ENCODE peak calls at places on chromosomes 12 and 14, in five cellular contexts. Z is HepG2, K is GM12878, P is H1, F is SK-N-SH. Q is an unnamed sample.

GRCh38 chr12:7588703-7589329 is 76.9 kb downstream of the APOBEC1 start:
- DNase-seq in Z (peak), K (peak), P (peak), F (peak), Q (peak)

GRCh38 chr12:18345021-18345735 is 83.9 kb downstream of the PIK3C2G start:
- DNase-seq in Z (no peak), K (no peak), P (no peak), F (no peak), Q (no peak)

GRCh38 chr12:108610336-108610815 is 12.5 kb upstream of the TMEM119 start:
- DNase-seq in Z (no peak), K (no peak), P (no peak), F (no peak), Q (no peak)

GRCh38 chr12:38961683-38962082 is 56.3 kb upstream of the CPNE8 start:
- DNase-seq in Z (no peak), K (no peak), P (no peak), F (no peak), Q (no peak)

GRCh38 chr14:77069551-77069950 is 28.5 kb upstream of the CIPC start:
- DNase-seq in Z (no peak), K (no peak), P (no peak), F (no peak), Q (no peak)

GRCh38 chr14:48473944-48474343 is 798.5 kb upstream of the MDGA2 start:
- DNase-seq in Z (no peak), K (no peak), P (no peak), F (no peak), Q (no peak)

GRCh38 chr12:91178139-91178561 is 4.5 kb downstream of the DCN start:
- DNase-seq in Z (peak), K (no peak), P (no peak), F (no peak), Q (no peak)

GRCh38 chr14:68884031-68885030 is 91.5 kb upstream of the ZFP36L1 start:
- DNase-seq in Z (peak), K (no peak), P (no peak), F (no peak), Q (no peak)

GRCh38 chr14:85125331-85125730 is 404.6 kb upstream of the FLRT2 start:
- DNase-seq in Z (no peak), K (no peak), P (no peak), F (no peak), Q (no peak)

GRCh38 chr14:75986439-75986765 is 839 bp downstream of the IFT43 start:
- DNase-seq in Z (no peak), K (no peak), P (no peak), F (no peak), Q (no peak)

GRCh38 chr14:75982724-75983358 is 1.0 kb upstream of the TGFB3 start:
- DNase-seq in Z (no peak), K (no peak), P (peak), F (no peak), Q (peak)

GRCh38 chr14:75984674-75985073 is 889 bp upstream of the IFT43 start:
- DNase-seq in Z (peak), K (no peak), P (no peak), F (no peak), Q (no peak)

GRCh38 chr14:75987201-75987970 is 1.8 kb downstream of the IFT43 start:
- DNase-seq in Z (no peak), K (no peak), P (no peak), F (no peak), Q (no peak)

GRCh38 chr14:75985618-75986438 is at the start of gene IFT43:
- DNase-seq in Z (no peak), K (no peak), P (peak), F (peak), Q (no peak)
- TF ChIP-seq CTCF in Z (no peak), K (no peak), P (no peak), F (no peak), Q (no peak)

GRCh38 chr14:64998455-64998931 is 11.8 kb downstream of the FNTB start:
- DNase-seq in Z (no peak), K (no peak), P (no peak), F (no peak), Q (no peak)

GRCh38 chr14:65002586-65003210 is 16.0 kb downstream of the FNTB start:
- DNase-seq in Z (no peak), K (no peak), P (no peak), F (no peak), Q (no peak)

GRCh38 chr14:65003394-65003793 is 16.7 kb downstream of the FNTB start:
- DNase-seq in Z (no peak), K (peak), P (no peak), F (no peak), Q (no peak)

GRCh38 chr14:65000868-65001600 is 14.3 kb downstream of the FNTB start:
- DNase-seq in Z (no peak), K (no peak), P (no peak), F (no peak), Q (no peak)

DNA sequence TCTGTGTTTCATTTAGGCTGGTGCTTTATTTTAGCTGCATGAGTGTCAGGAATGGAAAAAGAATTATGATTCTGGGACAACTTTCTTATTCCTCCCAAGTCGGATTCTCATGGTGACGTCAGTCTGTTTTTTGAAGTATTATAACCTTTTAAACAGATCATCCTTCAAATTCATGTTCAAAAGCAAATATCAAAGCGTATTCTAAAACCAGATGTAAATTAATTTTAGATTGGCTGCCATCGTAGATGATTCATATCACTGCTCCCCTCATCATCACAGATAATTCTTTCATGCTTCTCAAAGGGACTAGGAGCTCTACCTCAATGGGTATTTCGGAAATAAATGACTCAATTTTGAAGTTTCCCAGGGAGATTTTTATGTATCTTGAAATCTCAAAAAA is 15.1 kb downstream of the FNTB start:
- DNase-seq in Z (no peak), K (no peak), P (no peak), F (no peak), Q (no peak)
- TF ChIP-seq GABPA in Z (no peak), K (no peak), P (no peak), F (no peak), Q (no peak)

DNA sequence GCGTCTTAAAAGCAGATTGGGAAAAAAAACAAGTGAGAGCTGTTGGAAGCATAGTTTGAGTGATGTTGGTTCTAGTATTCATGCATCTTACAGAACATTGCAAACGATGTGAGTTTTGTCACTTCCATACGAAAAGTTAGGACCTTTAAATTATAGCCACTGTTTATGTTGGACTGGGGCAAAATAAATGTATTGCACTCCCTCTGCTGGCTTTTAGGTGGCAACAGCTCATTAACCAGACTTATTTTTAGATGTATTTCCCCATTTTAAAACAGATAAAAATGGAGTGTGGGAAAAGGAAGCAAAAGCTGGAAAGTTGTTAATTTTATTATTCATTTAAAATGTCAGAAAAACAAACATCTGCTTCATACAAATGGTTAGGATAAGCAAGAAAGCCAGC is 111.9 kb downstream of the LGR5 start:
- DNase-seq in Z (no peak), K (no peak), P (no peak), F (peak), Q (no peak)
- TF ChIP-seq CTCF in Z (peak), K (peak), P (peak), F (peak), Q (peak)

DNA sequence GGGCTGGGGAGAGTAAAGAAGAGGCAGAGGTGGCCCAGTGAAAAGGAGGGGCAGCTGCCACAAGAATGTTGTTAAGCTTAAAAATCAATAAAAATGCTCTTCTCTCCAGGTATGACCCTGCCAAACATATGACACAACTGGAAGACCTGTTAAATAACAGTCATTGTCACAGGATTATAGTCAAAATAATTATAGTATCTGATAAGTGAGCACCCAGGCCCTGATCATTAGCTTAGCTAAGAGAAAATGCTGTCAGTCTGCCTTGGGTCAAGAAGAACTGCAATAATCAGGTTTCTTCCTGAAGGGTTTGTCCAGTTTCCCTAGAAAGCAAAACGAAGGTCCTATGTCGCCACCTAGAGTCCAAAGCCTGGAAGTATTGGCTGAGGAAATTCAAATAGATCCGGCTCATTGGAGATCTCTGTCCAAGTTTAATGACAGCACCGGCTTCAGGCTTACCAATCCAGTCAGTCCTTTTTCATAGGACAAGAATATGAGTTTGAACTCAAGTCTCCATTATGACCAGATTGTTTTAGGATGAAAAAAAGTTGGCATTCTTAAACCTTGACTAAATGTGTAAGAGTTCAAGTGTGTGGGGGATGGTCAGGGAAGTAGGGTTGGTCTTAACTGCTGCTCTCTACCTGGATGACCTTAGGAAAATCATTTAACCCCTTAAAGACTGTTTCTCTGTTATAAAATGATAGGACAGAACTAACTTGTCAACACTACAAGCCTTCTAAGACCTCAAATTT is 22.5 kb upstream of the NKX2-8 start:
- DNase-seq in Z (peak), K (no peak), P (peak), F (peak), Q (no peak)
- TF ChIP-seq GABPA in Z (peak), K (no peak), P (no peak), F (no peak), Q (no peak)

GRCh38 chr12:1795221-1795784 is 25.1 kb upstream of the LRTM2 start:
- DNase-seq in Z (no peak), K (no peak), P (no peak), F (peak), Q (no peak)
- TF ChIP-seq CTCF in Z (no peak), K (no peak), P (no peak), F (no peak), Q (no peak)

GRCh38 chr14:54455363-54455762 is 14.2 kb upstream of the CNIH1 start:
- DNase-seq in Z (no peak), K (no peak), P (no peak), F (no peak), Q (no peak)

GRCh38 chr14:54450535-54450934 is 9.4 kb upstream of the CNIH1 start:
- DNase-seq in Z (no peak), K (peak), P (no peak), F (peak), Q (peak)

GRCh38 chr14:54451961-54452360 is 10.8 kb upstream of the CNIH1 start:
- DNase-seq in Z (peak), K (no peak), P (no peak), F (no peak), Q (no peak)

GRCh38 chr14:54451178-54451601 is 10.0 kb upstream of the CNIH1 start:
- DNase-seq in Z (peak), K (no peak), P (no peak), F (no peak), Q (no peak)

DNA sequence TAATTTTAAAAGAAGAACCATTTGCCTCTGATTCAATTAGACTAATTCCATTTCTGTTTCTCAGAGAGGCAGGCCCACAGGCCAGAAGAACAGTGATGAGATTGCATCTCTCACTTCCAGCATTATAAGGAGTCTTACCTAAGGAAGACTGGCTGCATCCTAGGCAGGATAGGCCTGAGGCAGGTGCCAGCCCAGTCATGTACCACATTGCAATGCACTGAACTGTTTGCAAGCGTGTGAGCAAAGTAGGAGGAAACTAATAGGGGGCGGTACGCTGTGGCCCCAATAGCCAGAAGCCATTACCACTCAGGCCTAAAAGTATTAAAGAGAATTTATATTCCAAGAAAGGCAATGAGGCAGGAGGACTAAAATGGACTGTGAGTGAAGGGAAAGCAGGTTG is 12.1 kb upstream of the CNIH1 start:
- DNase-seq in Z (no peak), K (no peak), P (no peak), F (no peak), Q (no peak)
- TF ChIP-seq GABPA in Z (no peak), K (no peak), P (no peak), F (no peak), Q (no peak)

DNA sequence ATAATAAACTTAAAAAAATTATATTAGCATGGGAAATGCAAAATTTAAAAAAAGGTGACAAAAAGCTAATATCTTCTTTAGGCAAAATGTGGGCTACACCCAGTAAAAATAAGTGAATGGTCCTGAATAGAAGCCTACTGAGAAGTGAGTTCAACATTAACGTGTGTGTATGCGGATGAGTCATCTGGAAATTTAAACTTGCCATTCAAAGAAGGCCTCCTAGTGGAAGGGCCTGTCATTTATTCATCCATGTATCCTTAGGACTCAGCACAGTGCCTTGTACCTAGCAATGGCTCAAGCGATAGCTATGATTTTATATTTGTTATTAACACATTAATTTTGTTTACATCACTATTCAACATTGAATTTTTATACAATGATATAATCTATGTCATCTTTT is 226.2 kb downstream of the NUBPL start:
- DNase-seq in Z (peak), K (no peak), P (no peak), F (no peak), Q (no peak)
- TF ChIP-seq CTCF in Z (peak), K (no peak), P (no peak), F (no peak), Q (no peak)

GRCh38 chr12:31951939-31952338 is 7.3 kb upstream of the RESF1 start:
- DNase-seq in Z (no peak), K (no peak), P (no peak), F (no peak), Q (no peak)

GRCh38 chr12:31951008-31951407 is 8.2 kb upstream of the RESF1 start:
- DNase-seq in Z (no peak), K (no peak), P (no peak), F (no peak), Q (no peak)

GRCh38 chr12:31947971-31948370 is 11.2 kb upstream of the RESF1 start:
- DNase-seq in Z (no peak), K (no peak), P (no peak), F (no peak), Q (no peak)

GRCh38 chr12:31950492-31950891 is 8.7 kb upstream of the RESF1 start:
- DNase-seq in Z (no peak), K (no peak), P (no peak), F (no peak), Q (no peak)

GRCh38 chr12:31950088-31950487 is 9.1 kb upstream of the RESF1 start:
- DNase-seq in Z (no peak), K (no peak), P (no peak), F (no peak), Q (no peak)
- TF ChIP-seq GABPA in Z (no peak), K (no peak), P (no peak), F (no peak), Q (no peak)

GRCh38 chr14:59424707-59425106 is 40.5 kb downstream of the GPR135 start:
- DNase-seq in Z (no peak), K (no peak), P (no peak), F (no peak), Q (no peak)

GRCh38 chr14:59429798-59430197 is 35.4 kb downstream of the GPR135 start:
- DNase-seq in Z (no peak), K (no peak), P (no peak), F (no peak), Q (no peak)

GRCh38 chr14:59425322-59425945 is 39.7 kb downstream of the GPR135 start:
- DNase-seq in Z (no peak), K (no peak), P (no peak), F (no peak), Q (peak)

GRCh38 chr14:59427653-59428578 is 37.3 kb downstream of the GPR135 start:
- DNase-seq in Z (no peak), K (no peak), P (no peak), F (no peak), Q (no peak)

DNA sequence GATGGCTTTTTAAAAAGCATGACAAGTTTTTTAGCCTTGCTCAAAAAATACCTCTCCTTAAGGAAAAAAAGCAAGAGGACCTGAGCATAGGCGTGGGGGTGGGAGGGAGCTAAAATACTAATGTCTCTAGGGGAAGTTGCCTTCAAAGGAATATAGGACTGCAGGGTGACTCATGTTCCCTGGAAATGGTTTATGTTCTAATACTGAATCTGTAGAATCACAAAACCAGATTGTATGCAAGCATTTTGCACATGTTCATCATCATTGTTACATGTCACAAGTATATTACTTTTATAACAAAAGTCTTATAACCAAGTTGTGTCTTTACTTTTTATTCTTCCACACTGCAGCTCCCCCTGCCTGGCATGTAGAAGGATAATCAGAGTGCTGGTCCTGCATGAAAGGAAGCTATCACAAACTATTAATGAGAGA is 36.6 kb downstream of the GPR135 start:
- DNase-seq in Z (no peak), K (no peak), P (no peak), F (no peak), Q (no peak)
- TF ChIP-seq CTCF in Z (no peak), K (no peak), P (no peak), F (peak), Q (no peak)

Q was measured in HL-60.